ENCODE peak calls at places on chromosome 2, in eight cellular contexts. P is body of pancreas; F is suprapubic skin; B is GM23338; T is endodermal cell; L is gastrocnemius medialis; Z is CD8-positive, alpha-beta T cell; Y is WERI-Rb-1. W is an unnamed sample.

GRCh38 chr2:236366406-236366805 is 102.2 kb upstream of the ASB18 start:
- DNase-seq in F (no peak), B (no peak), L (no peak), T (no peak), Y (no peak), P (no peak), Z (peak), W (no peak)

GRCh38 chr2:58767833-58768726 is 527.0 kb upstream of the FANCL start:
- DNase-seq in Z (no peak), F (no peak), T (peak), B (no peak), Y (no peak), L (no peak), P (no peak), W (no peak)

GRCh38 chr2:162074579-162074922 is 536 bp upstream of the DPP4 start:
- DNase-seq in Y (no peak), B (no peak), L (no peak), T (no peak), Z (no peak), P (no peak), F (no peak), W (no peak)

GRCh38 chr2:19617251-19617650 is 258.8 kb upstream of the OSR1 start:
- DNase-seq in Y (peak), P (no peak), L (no peak), T (no peak), F (no peak), B (no peak), Z (no peak), W (no peak)

GRCh38 chr2:111919794-111920608 is 21.6 kb downstream of the MERTK start:
- DNase-seq in Y (no peak), P (peak), L (no peak), B (no peak), F (no peak), Z (no peak), T (peak), W (no peak)

GRCh38 chr2:180679693-180680092 is 300.7 kb upstream of the UBE2E3 start:
- DNase-seq in Z (no peak), Y (no peak), F (no peak), B (peak), T (peak), P (no peak), L (no peak), W (no peak)

GRCh38 chr2:214856116-214856515 is 46.6 kb upstream of the BARD1 start:
- DNase-seq in F (no peak), P (no peak), B (peak), L (no peak), Z (no peak), Y (no peak), T (no peak), W (no peak)

GRCh38 chr2:241565413-241565812 is 6.9 kb downstream of the BOK start:
- DNase-seq in L (no peak), B (no peak), T (peak), F (no peak), Z (no peak), P (no peak), Y (no peak), W (peak)

GRCh38 chr2:215899111-215900074 is 114.0 kb downstream of the MREG start:
- DNase-seq in F (no peak), B (no peak), Z (no peak), P (no peak), Y (no peak), T (no peak), L (no peak), W (no peak)

GRCh38 chr2:27084297-27085061 is 2.1 kb upstream of the KHK start:
- DNase-seq in P (no peak), Y (no peak), Z (no peak), L (no peak), F (no peak), T (no peak), B (no peak), W (no peak)

GRCh38 chr2:61456070-61456745 is 14.7 kb downstream of the USP34 start:
- DNase-seq in T (peak), P (no peak), F (no peak), L (no peak), B (no peak), Y (no peak), Z (no peak), W (no peak)

GRCh38 chr2:102145939-102146338 is 3.4 kb downstream of the IL1R1 start:
- DNase-seq in F (no peak), T (no peak), B (no peak), P (no peak), L (no peak), Z (no peak), Y (no peak), W (no peak)

GRCh38 chr2:16152101-16152927 is 212.0 kb downstream of the MYCN start:
- DNase-seq in Y (no peak), P (no peak), B (no peak), T (peak), L (no peak), F (no peak), Z (no peak), W (no peak)

GRCh38 chr2:174024524-174025270 is 59.5 kb upstream of the SP3 start:
- DNase-seq in F (peak), Z (no peak), B (peak), T (no peak), Y (peak), P (peak), L (peak), W (no peak)

GRCh38 chr2:33064349-33064801 is 117.6 kb downstream of the LTBP1 start:
- DNase-seq in F (no peak), T (no peak), P (peak), Z (no peak), Y (no peak), B (no peak), L (no peak), W (no peak)

GRCh38 chr2:235563056-235563777 is 69.4 kb downstream of the AGAP1 start:
- DNase-seq in P (no peak), F (no peak), T (no peak), B (no peak), Y (no peak), L (no peak), Z (no peak), W (no peak)

GRCh38 chr2:66674087-66674486 is 239.2 kb downstream of the MEIS1 start:
- DNase-seq in Z (no peak), P (no peak), B (no peak), F (no peak), T (no peak), L (no peak), Y (no peak), W (no peak)

GRCh38 chr2:27802547-27802946 is 31.0 kb downstream of the MRPL33 start:
- DNase-seq in F (no peak), Y (no peak), Z (no peak), P (no peak), B (peak), T (no peak), L (no peak), W (no peak)

GRCh38 chr2:112164876-112165275 is 26.7 kb downstream of the FBLN7 start:
- DNase-seq in L (no peak), P (no peak), F (no peak), Y (no peak), Z (no peak), T (no peak), B (no peak), W (no peak)

GRCh38 chr2:188966728-188967127 is 7.4 kb upstream of the COL3A1 start:
- DNase-seq in P (no peak), Y (no peak), Z (no peak), L (no peak), T (no peak), B (no peak), F (no peak), W (no peak)

GRCh38 chr2:216827073-216827725 is 32.7 kb downstream of the TNP1 start:
- DNase-seq in P (no peak), Y (no peak), F (no peak), T (peak), B (no peak), Z (no peak), L (no peak), W (no peak)

GRCh38 chr2:134366359-134366758 is 112.5 kb downstream of the MGAT5 start:
- DNase-seq in P (no peak), F (no peak), L (no peak), Y (no peak), T (no peak), Z (no peak), B (no peak), W (no peak)

DNA sequence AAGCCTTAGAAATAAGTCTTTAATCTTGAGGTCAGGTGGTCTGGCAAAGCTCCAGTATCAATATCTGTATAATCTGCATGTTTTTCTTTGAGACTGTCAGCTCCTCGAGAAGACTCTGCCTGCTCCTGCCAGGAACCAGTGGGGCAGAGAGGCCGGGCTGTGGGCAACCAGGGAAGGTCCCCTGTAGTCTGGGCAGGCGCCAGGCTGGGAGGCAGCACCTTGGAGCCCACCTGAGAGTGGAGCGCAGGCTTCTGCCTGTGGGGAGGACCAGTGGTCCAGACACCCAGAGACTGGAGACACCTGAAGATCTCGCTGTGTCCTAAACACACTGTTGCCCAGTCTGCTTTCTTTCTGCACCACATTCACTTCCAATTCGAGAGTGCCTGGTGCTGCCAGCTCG is 290.9 kb upstream of the SOX11 start:
- DNase-seq in T (no peak), Y (no peak), L (no peak), Z (no peak), F (no peak), B (no peak), P (no peak), W (no peak)
- TF ChIP-seq CTCF in T (no peak), Y (no peak), L (no peak), Z (no peak), F (no peak), B (no peak), P (no peak), W (no peak)

GRCh38 chr2:238750212-238750904 is 97.5 kb upstream of the TWIST2 start:
- DNase-seq in B (no peak), L (no peak), P (no peak), T (no peak), Y (no peak), F (no peak), Z (no peak), W (no peak)

DNA sequence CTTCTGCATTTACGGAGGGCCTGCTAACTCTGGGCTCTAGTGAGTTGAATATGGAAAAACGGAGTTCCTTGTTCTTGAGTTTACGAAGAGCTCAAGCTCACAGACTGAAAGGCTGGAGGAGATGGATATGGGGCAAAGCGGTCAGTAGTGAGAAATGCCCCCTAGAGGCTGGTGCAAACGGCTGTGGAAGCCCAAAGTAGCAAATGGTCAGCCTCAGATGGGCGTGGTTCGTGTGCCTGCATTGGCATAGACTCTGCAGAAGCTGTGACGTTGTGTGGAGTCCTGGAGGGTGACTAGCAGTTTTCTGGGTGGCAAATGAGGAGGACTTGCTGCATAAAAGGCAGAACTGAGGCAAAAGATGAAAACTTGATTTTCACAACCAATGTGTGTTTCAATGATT is 93.6 kb upstream of the TWIST2 start:
- DNase-seq in T (peak), B (peak), F (no peak), Y (no peak), Z (no peak), L (no peak), P (no peak), W (no peak)
- TF ChIP-seq CTCF in T (peak), B (peak), F (no peak), Y (peak), Z (no peak), L (no peak), P (no peak), W (no peak)

GRCh38 chr2:25954199-25954752 is 28.0 kb downstream of the KIF3C start:
- DNase-seq in F (no peak), Z (no peak), L (no peak), B (peak), P (no peak), Y (no peak), T (peak), W (no peak)
- TF ChIP-seq CTCF in F (no peak), Z (no peak), L (no peak), B (no peak), P (no peak), Y (no peak), T (no peak), W (no peak)

DNA sequence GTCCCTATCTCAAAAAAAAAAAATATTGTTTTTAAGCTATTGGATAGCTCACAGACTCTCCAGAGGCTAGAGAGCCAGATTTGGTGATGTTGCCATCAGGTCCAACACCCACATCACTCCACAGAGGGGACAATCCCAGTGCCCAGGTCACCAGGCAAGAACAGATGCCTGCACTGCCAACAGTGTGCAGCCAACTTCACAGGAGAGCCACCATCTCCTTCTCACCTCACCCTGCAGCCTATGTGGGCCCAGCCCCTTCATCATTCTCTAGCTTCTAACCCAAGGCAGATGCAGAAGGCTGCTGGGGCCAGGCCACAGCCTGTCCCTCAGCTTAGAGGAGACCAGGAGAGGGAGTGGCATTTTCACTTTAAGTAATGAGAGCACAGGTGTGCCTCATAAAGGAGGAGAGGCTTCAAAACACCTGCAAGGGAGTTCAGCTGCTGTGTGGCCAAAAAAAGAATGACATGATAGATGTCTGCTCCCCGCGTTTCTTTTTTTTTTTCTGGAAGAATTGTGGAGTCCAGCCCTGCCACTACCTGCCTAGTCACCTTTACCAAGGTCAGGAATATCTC is 98.0 kb upstream of the ZSWIM2 start:
- DNase-seq in B (peak), P (no peak), Z (no peak), T (no peak), L (no peak), Y (no peak), F (no peak), W (no peak)
- TF ChIP-seq CTCF in B (no peak), P (no peak), Z (no peak), T (no peak), L (no peak), Y (no peak), F (no peak), W (no peak)

GRCh38 chr2:11480406-11480805 is 14.4 kb upstream of the E2F6 start:
- DNase-seq in T (no peak), P (no peak), Z (no peak), F (no peak), L (no peak), Y (no peak), B (no peak), W (no peak)

GRCh38 chr2:11481789-11482472 is 16.0 kb upstream of the E2F6 start:
- DNase-seq in F (no peak), L (no peak), Z (no peak), T (peak), Y (no peak), B (peak), P (no peak), W (peak)

GRCh38 chr2:11481426-11481788 is 15.4 kb upstream of the E2F6 start:
- DNase-seq in P (no peak), B (no peak), Z (no peak), L (no peak), Y (no peak), F (no peak), T (no peak), W (no peak)

GRCh38 chr2:11482473-11483031 is 16.6 kb upstream of the E2F6 start:
- DNase-seq in F (no peak), T (peak), Z (no peak), Y (peak), B (peak), L (no peak), P (no peak), W (peak)

DNA sequence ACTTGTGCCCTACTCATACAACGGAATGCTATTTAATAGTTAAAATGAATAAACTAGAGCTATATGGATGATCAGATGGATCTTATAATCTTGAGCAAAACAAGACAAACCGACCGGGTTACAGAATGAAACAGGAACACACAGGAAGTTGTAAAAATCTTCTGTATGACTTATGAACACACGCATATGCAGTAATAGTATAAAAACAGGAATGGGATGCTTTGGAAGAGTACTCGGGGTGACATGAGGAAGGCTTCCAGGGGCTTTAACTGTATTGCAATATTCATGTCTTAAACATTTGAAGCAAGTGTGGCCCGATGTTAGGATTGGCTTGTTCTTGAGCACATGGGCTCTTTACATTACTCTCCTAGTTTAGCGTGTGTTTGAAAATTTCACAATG is 14.9 kb upstream of the E2F6 start:
- DNase-seq in P (no peak), Y (no peak), Z (no peak), B (no peak), F (no peak), T (no peak), L (no peak), W (no peak)
- TF ChIP-seq CTCF in P (no peak), Y (no peak), Z (no peak), B (no peak), F (no peak), T (no peak), L (no peak), W (no peak)

DNA sequence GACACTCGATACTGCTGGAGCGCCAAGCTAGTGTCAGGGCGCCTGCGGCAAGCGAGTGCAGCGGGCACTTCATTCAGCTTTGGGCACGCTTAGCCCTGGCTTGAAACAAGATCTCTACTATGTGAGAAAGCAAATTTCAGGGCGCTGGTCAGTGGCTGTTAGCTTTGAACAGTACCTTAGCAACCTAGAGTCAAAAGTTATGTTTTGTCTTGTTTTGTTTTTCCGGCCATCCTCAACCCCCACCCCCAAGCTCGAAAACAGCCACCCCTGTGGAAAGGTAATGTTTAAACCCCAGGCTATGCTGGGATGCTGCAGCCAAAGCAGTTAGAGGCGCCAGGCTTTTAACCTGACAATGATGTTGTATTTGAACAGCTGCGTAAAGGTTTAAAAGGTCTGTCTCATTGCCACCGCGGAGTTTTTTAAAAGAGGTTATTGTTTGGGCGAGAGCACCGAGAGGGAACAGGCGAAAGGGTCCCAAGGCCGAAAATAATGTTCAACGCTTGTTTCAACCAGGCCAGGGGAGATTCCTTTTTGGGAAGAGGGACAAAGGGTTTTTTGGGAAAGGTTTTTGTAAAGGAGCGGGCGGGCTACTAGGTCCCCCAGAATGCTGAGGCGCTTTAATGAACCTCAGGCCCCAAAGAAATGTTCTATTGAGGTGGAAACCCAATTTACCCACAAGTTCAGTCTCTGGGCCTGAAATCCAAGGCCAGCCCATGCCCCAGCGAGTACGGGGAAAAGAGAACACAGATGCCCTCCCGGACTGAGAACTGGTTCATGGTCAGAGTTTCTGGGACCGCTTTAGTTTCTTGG is 2.3 kb upstream of the HOXD10 start:
- DNase-seq in P (no peak), L (no peak), Z (no peak), F (no peak), T (peak), B (no peak), Y (no peak), W (no peak)
- TF ChIP-seq CTCF in P (no peak), L (no peak), Z (no peak), F (no peak), T (no peak), B (no peak), Y (no peak), W (no peak)

DNA sequence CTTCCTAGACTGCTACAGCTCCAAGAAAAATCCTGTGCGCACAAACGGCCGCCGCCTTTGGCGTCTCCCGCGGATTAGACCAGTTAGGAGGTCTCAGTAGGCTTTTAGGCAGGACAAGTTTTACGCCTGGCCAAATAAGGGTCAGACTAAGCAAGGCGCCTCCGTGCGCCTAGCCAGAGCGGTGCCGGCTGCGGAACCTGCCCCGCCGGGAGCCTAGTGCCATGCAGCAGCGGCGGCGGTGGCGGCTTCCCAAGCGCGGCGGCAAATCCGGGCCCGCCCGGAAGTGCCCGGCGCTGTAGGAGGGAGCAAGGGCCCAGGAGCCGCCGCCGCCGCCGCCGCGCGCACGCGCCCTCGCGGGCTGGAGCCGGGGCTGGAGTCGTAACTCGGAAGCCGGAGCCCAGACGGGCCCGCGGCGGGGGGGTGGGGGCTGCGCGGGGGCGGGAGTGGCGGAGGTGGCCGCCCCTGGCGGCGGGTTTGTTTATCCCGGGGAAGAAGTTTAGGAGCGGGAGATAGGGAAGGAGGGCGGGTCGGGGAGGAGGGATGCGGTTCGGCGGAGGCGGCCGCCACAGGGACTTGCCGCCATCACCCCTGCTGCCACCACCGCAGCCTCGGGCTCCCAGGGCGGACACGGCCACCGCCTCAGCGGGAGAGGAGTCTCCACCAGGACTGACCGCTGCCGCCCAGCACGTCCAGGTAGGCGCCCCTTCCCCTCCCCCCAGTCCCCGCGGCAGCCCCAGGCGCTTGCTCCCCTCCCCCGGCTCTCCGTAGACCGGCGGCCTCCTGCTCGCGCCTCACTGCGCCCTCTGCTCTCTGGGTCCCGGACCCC is at the start of gene SPOPL:
- DNase-seq in L (peak), P (peak), B (peak), Y (peak), Z (peak), T (peak), F (peak), W (peak)
- TF ChIP-seq CTCF in L (no peak), P (peak), B (no peak), Y (no peak), Z (no peak), T (peak), F (no peak), W (no peak)